ENCODE peak calls at places on chromosomes 7 and 10, in four cellular contexts. One of them, this sample, is unnamed.

GRCh38 chr7:68107968-68108367 is 1111.3 kb downstream of the TYW1 start:
- DNase-seq in activated CD8-positive, alpha-beta memory T cell treated with anti-CD3 and anti-CD28 coated beads for 24 hours: no peak
- DNase-seq in cardiac muscle cell: peak
- DNase-seq in T-helper 9 cell: no peak
- DNase-seq in this sample: no peak

GRCh38 chr7:149860821-149861727 is 12.7 kb upstream of the ATP6V0E2 start:
- DNase-seq in activated CD8-positive, alpha-beta memory T cell treated with anti-CD3 and anti-CD28 coated beads for 24 hours: no peak
- DNase-seq in cardiac muscle cell: no peak
- DNase-seq in T-helper 9 cell: no peak
- DNase-seq in this sample: no peak

GRCh38 chr7:56046728-56047445 is 4.4 kb downstream of the PSPH start:
- DNase-seq in activated CD8-positive, alpha-beta memory T cell treated with anti-CD3 and anti-CD28 coated beads for 24 hours: no peak
- DNase-seq in cardiac muscle cell: peak
- DNase-seq in T-helper 9 cell: no peak
- DNase-seq in this sample: no peak

GRCh38 chr7:27104244-27105149 is 2.0 kb upstream of the HOXA2 start:
- DNase-seq in activated CD8-positive, alpha-beta memory T cell treated with anti-CD3 and anti-CD28 coated beads for 24 hours: no peak
- DNase-seq in cardiac muscle cell: no peak
- DNase-seq in T-helper 9 cell: no peak
- DNase-seq in this sample: no peak

GRCh38 chr7:135716677-135717238 is 11.2 kb downstream of the SLC13A4 start:
- DNase-seq in activated CD8-positive, alpha-beta memory T cell treated with anti-CD3 and anti-CD28 coated beads for 24 hours: no peak
- DNase-seq in cardiac muscle cell: peak
- DNase-seq in T-helper 9 cell: no peak
- DNase-seq in this sample: no peak

GRCh38 chr10:21396889-21397288 is 128.6 kb downstream of the SKIDA1 start:
- DNase-seq in activated CD8-positive, alpha-beta memory T cell treated with anti-CD3 and anti-CD28 coated beads for 24 hours: no peak
- DNase-seq in cardiac muscle cell: no peak
- DNase-seq in T-helper 9 cell: no peak
- DNase-seq in this sample: no peak

GRCh38 chr10:95559466-95559865 is 1.7 kb downstream of the SORBS1 start:
- DNase-seq in activated CD8-positive, alpha-beta memory T cell treated with anti-CD3 and anti-CD28 coated beads for 24 hours: no peak
- DNase-seq in cardiac muscle cell: no peak
- DNase-seq in T-helper 9 cell: no peak
- DNase-seq in this sample: no peak

GRCh38 chr7:75850222-75850621 is 28.6 kb upstream of the RHBDD2 start:
- DNase-seq in activated CD8-positive, alpha-beta memory T cell treated with anti-CD3 and anti-CD28 coated beads for 24 hours: no peak
- DNase-seq in cardiac muscle cell: no peak
- DNase-seq in T-helper 9 cell: no peak
- DNase-seq in this sample: no peak

GRCh38 chr7:465710-466400 is 53.8 kb downstream of the PDGFA start:
- DNase-seq in activated CD8-positive, alpha-beta memory T cell treated with anti-CD3 and anti-CD28 coated beads for 24 hours: no peak
- DNase-seq in cardiac muscle cell: no peak
- DNase-seq in T-helper 9 cell: no peak
- DNase-seq in this sample: no peak

GRCh38 chr10:43138757-43139241 is 554 bp downstream of the CSGALNACT2 start:
- DNase-seq in activated CD8-positive, alpha-beta memory T cell treated with anti-CD3 and anti-CD28 coated beads for 24 hours: no peak
- DNase-seq in cardiac muscle cell: peak
- DNase-seq in T-helper 9 cell: peak
- DNase-seq in this sample: peak

GRCh38 chr7:144862612-144863319 is 26.9 kb upstream of the TPK1 start:
- DNase-seq in activated CD8-positive, alpha-beta memory T cell treated with anti-CD3 and anti-CD28 coated beads for 24 hours: no peak
- DNase-seq in cardiac muscle cell: no peak
- DNase-seq in T-helper 9 cell: no peak
- DNase-seq in this sample: no peak

GRCh38 chr7:1845536-1846311 is 175.6 kb downstream of the ELFN1 start:
- DNase-seq in activated CD8-positive, alpha-beta memory T cell treated with anti-CD3 and anti-CD28 coated beads for 24 hours: no peak
- DNase-seq in cardiac muscle cell: no peak
- DNase-seq in T-helper 9 cell: no peak
- DNase-seq in this sample: no peak

GRCh38 chr10:68955414-68955785 is 570 bp upstream of the DDX21 start:
- DNase-seq in activated CD8-positive, alpha-beta memory T cell treated with anti-CD3 and anti-CD28 coated beads for 24 hours: no peak
- DNase-seq in cardiac muscle cell: no peak
- DNase-seq in T-helper 9 cell: no peak
- DNase-seq in this sample: no peak

GRCh38 chr7:52168085-52168484 is 851.5 kb upstream of the COBL start:
- DNase-seq in activated CD8-positive, alpha-beta memory T cell treated with anti-CD3 and anti-CD28 coated beads for 24 hours: no peak
- DNase-seq in cardiac muscle cell: no peak
- DNase-seq in T-helper 9 cell: no peak
- DNase-seq in this sample: no peak

GRCh38 chr10:5343561-5343960 is 21.2 kb upstream of the UCN3 start:
- DNase-seq in activated CD8-positive, alpha-beta memory T cell treated with anti-CD3 and anti-CD28 coated beads for 24 hours: no peak
- DNase-seq in cardiac muscle cell: peak
- DNase-seq in T-helper 9 cell: no peak
- DNase-seq in this sample: no peak

GRCh38 chr7:832292-832967 is at the start of gene SUN1:
- DNase-seq in activated CD8-positive, alpha-beta memory T cell treated with anti-CD3 and anti-CD28 coated beads for 24 hours: peak
- DNase-seq in cardiac muscle cell: peak
- DNase-seq in T-helper 9 cell: peak
- DNase-seq in this sample: no peak

GRCh38 chr10:66273966-66274519 is 651.8 kb upstream of the LRRTM3 start:
- DNase-seq in activated CD8-positive, alpha-beta memory T cell treated with anti-CD3 and anti-CD28 coated beads for 24 hours: no peak
- DNase-seq in cardiac muscle cell: no peak
- DNase-seq in T-helper 9 cell: no peak
- DNase-seq in this sample: no peak

GRCh38 chr10:112689327-112689726 is 242.3 kb downstream of the VTI1A start:
- DNase-seq in activated CD8-positive, alpha-beta memory T cell treated with anti-CD3 and anti-CD28 coated beads for 24 hours: no peak
- DNase-seq in cardiac muscle cell: peak
- DNase-seq in T-helper 9 cell: no peak
- DNase-seq in this sample: no peak

GRCh38 chr7:20193873-20194272 is 23.3 kb downstream of the MACC1 start:
- DNase-seq in activated CD8-positive, alpha-beta memory T cell treated with anti-CD3 and anti-CD28 coated beads for 24 hours: no peak
- DNase-seq in cardiac muscle cell: no peak
- DNase-seq in T-helper 9 cell: no peak
- DNase-seq in this sample: no peak

GRCh38 chr10:131683941-131684340 is 216.9 kb upstream of the PPP2R2D start:
- DNase-seq in activated CD8-positive, alpha-beta memory T cell treated with anti-CD3 and anti-CD28 coated beads for 24 hours: no peak
- DNase-seq in cardiac muscle cell: no peak
- DNase-seq in T-helper 9 cell: no peak
- DNase-seq in this sample: no peak

GRCh38 chr7:84025332-84025927 is 169.2 kb downstream of the SEMA3A start:
- DNase-seq in activated CD8-positive, alpha-beta memory T cell treated with anti-CD3 and anti-CD28 coated beads for 24 hours: no peak
- DNase-seq in cardiac muscle cell: peak
- DNase-seq in T-helper 9 cell: no peak
- DNase-seq in this sample: no peak

GRCh38 chr7:143490719-143491306 is 13.1 kb downstream of the TAS2R41 start:
- DNase-seq in activated CD8-positive, alpha-beta memory T cell treated with anti-CD3 and anti-CD28 coated beads for 24 hours: no peak
- DNase-seq in cardiac muscle cell: peak
- DNase-seq in T-helper 9 cell: no peak
- DNase-seq in this sample: no peak

GRCh38 chr10:130226012-130226411 is 89.8 kb downstream of the GLRX3 start:
- DNase-seq in activated CD8-positive, alpha-beta memory T cell treated with anti-CD3 and anti-CD28 coated beads for 24 hours: peak
- DNase-seq in cardiac muscle cell: no peak
- DNase-seq in T-helper 9 cell: no peak
- DNase-seq in this sample: no peak

GRCh38 chr10:75401569-75402485 is at the start of gene ZNF503:
- DNase-seq in activated CD8-positive, alpha-beta memory T cell treated with anti-CD3 and anti-CD28 coated beads for 24 hours: peak
- DNase-seq in cardiac muscle cell: peak
- DNase-seq in T-helper 9 cell: no peak
- DNase-seq in this sample: peak

GRCh38 chr7:144468990-144469732 is 65.7 kb upstream of the NOBOX start:
- DNase-seq in activated CD8-positive, alpha-beta memory T cell treated with anti-CD3 and anti-CD28 coated beads for 24 hours: no peak
- DNase-seq in cardiac muscle cell: peak
- DNase-seq in T-helper 9 cell: no peak
- DNase-seq in this sample: no peak

GRCh38 chr7:140661124-140661523 is 11.6 kb upstream of the ADCK2 start:
- DNase-seq in activated CD8-positive, alpha-beta memory T cell treated with anti-CD3 and anti-CD28 coated beads for 24 hours: no peak
- DNase-seq in cardiac muscle cell: no peak
- DNase-seq in T-helper 9 cell: no peak
- DNase-seq in this sample: no peak

GRCh38 chr7:121306565-121306964 is 22.2 kb upstream of the WNT16 start:
- DNase-seq in activated CD8-positive, alpha-beta memory T cell treated with anti-CD3 and anti-CD28 coated beads for 24 hours: no peak
- DNase-seq in cardiac muscle cell: no peak
- DNase-seq in T-helper 9 cell: no peak
- DNase-seq in this sample: no peak

GRCh38 chr10:116044722-116045374 is 228.2 kb downstream of the GFRA1 start:
- DNase-seq in activated CD8-positive, alpha-beta memory T cell treated with anti-CD3 and anti-CD28 coated beads for 24 hours: no peak
- DNase-seq in cardiac muscle cell: peak
- DNase-seq in T-helper 9 cell: no peak
- DNase-seq in this sample: no peak

GRCh38 chr10:129942391-129942790 is 21.7 kb downstream of the EBF3 start:
- DNase-seq in activated CD8-positive, alpha-beta memory T cell treated with anti-CD3 and anti-CD28 coated beads for 24 hours: no peak
- DNase-seq in cardiac muscle cell: no peak
- DNase-seq in T-helper 9 cell: no peak
- DNase-seq in this sample: no peak

GRCh38 chr7:34838329-34838728 is 180.3 kb downstream of the NPSR1 start:
- DNase-seq in activated CD8-positive, alpha-beta memory T cell treated with anti-CD3 and anti-CD28 coated beads for 24 hours: no peak
- DNase-seq in cardiac muscle cell: no peak
- DNase-seq in T-helper 9 cell: no peak
- DNase-seq in this sample: no peak

GRCh38 chr10:71300555-71301370 is 18.3 kb upstream of the SLC29A3 start:
- DNase-seq in activated CD8-positive, alpha-beta memory T cell treated with anti-CD3 and anti-CD28 coated beads for 24 hours: no peak
- DNase-seq in cardiac muscle cell: no peak
- DNase-seq in T-helper 9 cell: no peak
- DNase-seq in this sample: no peak

GRCh38 chr10:47299611-47299988 is 397 bp upstream of the GDF10 start:
- DNase-seq in activated CD8-positive, alpha-beta memory T cell treated with anti-CD3 and anti-CD28 coated beads for 24 hours: no peak
- DNase-seq in cardiac muscle cell: no peak
- DNase-seq in T-helper 9 cell: no peak
- DNase-seq in this sample: no peak

GRCh38 chr10:15387021-15387420 is 15.9 kb upstream of the FAM171A1 start:
- DNase-seq in activated CD8-positive, alpha-beta memory T cell treated with anti-CD3 and anti-CD28 coated beads for 24 hours: no peak
- DNase-seq in cardiac muscle cell: no peak
- DNase-seq in T-helper 9 cell: no peak
- DNase-seq in this sample: no peak

This sample was measured in esophagus muscularis mucosa.